ENCODE peak calls at places on chromosomes 12 and 14, in eight cellular contexts. A, T, G, D, N, Y, U and V are unnamed samples.

GRCh38 chr14:64074961-64075619 is 219.1 kb downstream of the ESR2 start:
- DNase-seq in A (no peak), T (peak; percentile 25), G (no peak), D (no peak), N (no peak), Y (no peak), U (no peak), V (no peak)

GRCh38 chr12:25853696-25854095 is 104.8 kb upstream of the RASSF8 start:
- DNase-seq in A (no peak), T (no peak), G (no peak), D (no peak), N (no peak), Y (no peak), U (no peak), V (no peak)

GRCh38 chr12:49824886-49825285 is 3.3 kb downstream of the NCKAP5L start:
- DNase-seq in A (no peak), T (peak; percentile 64), G (no peak), D (no peak), N (no peak), Y (no peak), U (no peak), V (no peak)

GRCh38 chr12:109910969-109911348 is 10.9 kb downstream of the TCHP start:
- DNase-seq in A (peak; percentile 81), T (peak; percentile 25), G (no peak), D (no peak), N (no peak), Y (no peak), U (peak; percentile 93), V (peak; percentile 34)

GRCh38 chr12:116148844-116149243 is 128.6 kb downstream of the MED13L start:
- DNase-seq in A (no peak), T (no peak), G (no peak), D (no peak), N (no peak), Y (no peak), U (no peak), V (no peak)

GRCh38 chr12:123602651-123603195 is 824 bp downstream of the DDX55 start:
- DNase-seq in A (no peak), T (no peak), G (no peak), D (no peak), N (no peak), Y (no peak), U (no peak), V (no peak)

GRCh38 chr14:38107216-38107631 is 100.5 kb upstream of the SSTR1 start:
- DNase-seq in A (no peak), T (no peak), G (no peak), D (no peak), N (no peak), Y (no peak), U (no peak), V (no peak)

GRCh38 chr12:85920324-85920947 is 46.3 kb downstream of the NTS start:
- DNase-seq in A (peak; percentile 2), T (peak; percentile 45), G (no peak), D (no peak), N (peak; percentile 34), Y (no peak), U (peak; percentile 73), V (no peak)

GRCh38 chr14:101186544-101186943 is 283.0 kb upstream of the RTL1 start:
- DNase-seq in A (no peak), T (no peak), G (no peak), D (no peak), N (no peak), Y (no peak), U (no peak), V (no peak)

GRCh38 chr12:66746489-66747201 is 67.8 kb upstream of the GRIP1 start:
- DNase-seq in A (no peak), T (no peak), G (no peak), D (no peak), N (no peak), Y (no peak), U (peak; percentile 39), V (no peak)

DNA sequence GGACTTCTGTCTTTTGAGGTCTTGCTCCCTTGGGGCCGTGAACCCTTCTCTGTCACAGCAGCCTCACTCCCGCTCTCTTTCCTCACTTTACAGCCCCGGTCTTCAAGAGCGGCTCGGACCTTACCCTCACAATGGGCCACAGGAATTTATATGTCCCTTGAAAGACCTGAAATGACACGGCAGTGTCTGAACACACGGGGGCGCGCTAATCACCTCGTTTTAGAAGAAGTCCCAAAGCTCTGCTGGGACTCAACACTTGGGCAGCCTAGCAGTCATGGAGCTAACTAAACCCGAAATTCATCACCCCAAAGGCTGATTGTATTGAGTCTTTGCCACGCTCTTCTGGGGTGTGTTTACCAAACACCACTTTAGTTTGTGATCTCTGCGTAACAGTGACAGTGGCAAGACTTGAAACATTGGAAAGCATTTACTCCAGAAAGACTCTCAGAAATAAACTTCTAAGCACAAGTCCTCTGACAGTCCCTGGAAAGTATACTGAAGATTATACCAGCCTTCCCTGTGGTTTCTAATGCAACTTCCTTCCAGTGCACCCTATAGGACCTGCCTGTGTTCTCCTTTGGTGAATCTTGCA is 29.0 kb downstream of the SERPINA11 start:
- DNase-seq in A (peak; percentile 47), T (peak; percentile 60), G (no peak), D (peak; percentile 28), N (peak; percentile 87), Y (peak; percentile 68), U (peak; percentile 95), V (peak; percentile 81)
- TF ChIP-seq CTCF in A (peak; percentile 54), T (peak; percentile 73), G (peak; percentile 73), D (peak; percentile 79), N (peak; percentile 84), Y (peak; percentile 31), U (peak; percentile 91), V (peak; percentile 66)

GRCh38 chr12:80632835-80633234 is 74.6 kb upstream of the MYF6 start:
- DNase-seq in A (no peak), T (no peak), G (no peak), D (no peak), N (peak; percentile 36), Y (no peak), U (peak; percentile 89), V (peak; percentile 18)
- TF ChIP-seq CTCF in A (no peak), T (peak; percentile 7), G (no peak), D (peak; percentile 41), N (peak; percentile 38), Y (no peak), U (peak; percentile 89), V (peak; percentile 28)

GRCh38 chr12:121013715-121014114 is 2.6 kb downstream of the C12orf43 start:
- DNase-seq in A (no peak), T (no peak), G (no peak), D (no peak), N (no peak), Y (no peak), U (no peak), V (no peak)

GRCh38 chr12:121010860-121011259 is 5.4 kb downstream of the C12orf43 start:
- DNase-seq in A (no peak), T (no peak), G (no peak), D (no peak), N (no peak), Y (no peak), U (no peak), V (no peak)

GRCh38 chr12:121008347-121009098 is 7.8 kb downstream of the C12orf43 start:
- DNase-seq in A (no peak), T (no peak), G (no peak), D (no peak), N (no peak), Y (no peak), U (no peak), V (no peak)

GRCh38 chr12:121011820-121012219 is 4.5 kb downstream of the C12orf43 start:
- DNase-seq in A (no peak), T (no peak), G (no peak), D (no peak), N (no peak), Y (no peak), U (no peak), V (no peak)

GRCh38 chr12:121009744-121010143 is 6.5 kb downstream of the C12orf43 start:
- DNase-seq in A (no peak), T (peak; percentile 54), G (no peak), D (no peak), N (peak; percentile 67), Y (peak; percentile 68), U (peak; percentile 76), V (peak; percentile 33)
- TF ChIP-seq CTCF in A (peak; percentile 48), T (peak; percentile 66), G (peak; percentile 56), D (peak; percentile 55), N (peak; percentile 52), Y (peak; percentile 15), U (peak; percentile 81), V (peak; percentile 38)

GRCh38 chr12:10867381-10867780 is 16.7 kb downstream of the PRH1 start:
- DNase-seq in A (no peak), T (no peak), G (no peak), D (no peak), N (no peak), Y (no peak), U (peak; percentile 27), V (no peak)
- TF ChIP-seq CTCF in A (no peak), T (no peak), G (no peak), D (no peak), N (no peak), Y (no peak), U (peak; percentile 60), V (no peak)

GRCh38 chr14:99221445-99221844 is 50.6 kb downstream of the BCL11B start:
- DNase-seq in A (no peak), T (no peak), G (no peak), D (no peak), N (no peak), Y (no peak), U (no peak), V (no peak)

GRCh38 chr14:99224948-99225347 is 47.0 kb downstream of the BCL11B start:
- DNase-seq in A (no peak), T (no peak), G (no peak), D (no peak), N (no peak), Y (no peak), U (no peak), V (no peak)

GRCh38 chr14:99226687-99227086 is 45.3 kb downstream of the BCL11B start:
- DNase-seq in A (no peak), T (no peak), G (no peak), D (no peak), N (no peak), Y (no peak), U (no peak), V (no peak)

GRCh38 chr14:99225804-99226203 is 46.2 kb downstream of the BCL11B start:
- DNase-seq in A (no peak), T (no peak), G (no peak), D (no peak), N (no peak), Y (no peak), U (no peak), V (no peak)

GRCh38 chr14:99224116-99224910 is 47.7 kb downstream of the BCL11B start:
- DNase-seq in A (no peak), T (no peak), G (no peak), D (no peak), N (no peak), Y (no peak), U (peak; percentile 77), V (no peak)
- TF ChIP-seq CTCF in A (peak; percentile 15), T (no peak), G (no peak), D (no peak), N (no peak), Y (no peak), U (peak; percentile 47), V (no peak)